ENCODE peak calls at places on chromosomes 7 and 10, in eight cellular contexts. One of them, this sample, is unnamed. For H3K27me3, the result is how much of the 10 kb centered on the place peaks cover.

GRCh38 chr10:62422068-62422590 is 48.0 kb downstream of the ZNF365 start:
- DNase-seq in ovary: no peak
- DNase-seq in AG04450: peak
- DNase-seq in neuronal stem cell: no peak
- DNase-seq in uterus: no peak
- DNase-seq in esophagus squamous epithelium: no peak
- DNase-seq in mesenchymal stem cell: peak
- DNase-seq in cardiac muscle cell: peak
- DNase-seq in this sample: no peak

GRCh38 chr7:3835102-3835501 is 534.0 kb downstream of the SDK1 start:
- DNase-seq in AG04450: no peak
- DNase-seq in mesenchymal stem cell: no peak
- DNase-seq in ovary: no peak
- DNase-seq in esophagus squamous epithelium: no peak
- DNase-seq in cardiac muscle cell: no peak
- DNase-seq in uterus: no peak
- DNase-seq in neuronal stem cell: no peak
- DNase-seq in this sample: no peak

GRCh38 chr7:35714862-35715261 is 19.9 kb upstream of the HERPUD2 start:
- DNase-seq in neuronal stem cell: no peak
- DNase-seq in uterus: no peak
- DNase-seq in esophagus squamous epithelium: no peak
- DNase-seq in mesenchymal stem cell: no peak
- DNase-seq in AG04450: no peak
- DNase-seq in cardiac muscle cell: no peak
- DNase-seq in ovary: no peak
- DNase-seq in this sample: peak

GRCh38 chr7:23072043-23072442 is 33.5 kb upstream of the KLHL7 start:
- DNase-seq in ovary: no peak
- DNase-seq in uterus: no peak
- DNase-seq in neuronal stem cell: no peak
- DNase-seq in mesenchymal stem cell: peak
- DNase-seq in esophagus squamous epithelium: no peak
- DNase-seq in AG04450: no peak
- DNase-seq in cardiac muscle cell: peak
- DNase-seq in this sample: no peak

GRCh38 chr7:152678133-152678645 is 2.2 kb upstream of the XRCC2 start:
- DNase-seq in AG04450: no peak
- DNase-seq in cardiac muscle cell: no peak
- DNase-seq in uterus: no peak
- DNase-seq in mesenchymal stem cell: no peak
- DNase-seq in ovary: no peak
- DNase-seq in neuronal stem cell: no peak
- DNase-seq in esophagus squamous epithelium: no peak
- DNase-seq in this sample: no peak

GRCh38 chr7:108004220-108005142 is 1.5 kb upstream of the LAMB1 start:
- DNase-seq in AG04450: no peak
- DNase-seq in esophagus squamous epithelium: no peak
- DNase-seq in cardiac muscle cell: peak
- DNase-seq in uterus: peak
- DNase-seq in mesenchymal stem cell: peak
- DNase-seq in neuronal stem cell: no peak
- DNase-seq in ovary: no peak
- DNase-seq in this sample: no peak

GRCh38 chr10:25175527-25176420 is 973 bp downstream of the GPR158 start:
- DNase-seq in uterus: no peak
- DNase-seq in ovary: no peak
- DNase-seq in mesenchymal stem cell: peak
- DNase-seq in neuronal stem cell: peak
- DNase-seq in cardiac muscle cell: peak
- DNase-seq in esophagus squamous epithelium: no peak
- DNase-seq in AG04450: no peak
- DNase-seq in this sample: no peak

GRCh38 chr10:79249156-79250121 is 97.8 kb upstream of the PPIF start:
- DNase-seq in cardiac muscle cell: no peak
- DNase-seq in neuronal stem cell: no peak
- DNase-seq in mesenchymal stem cell: no peak
- DNase-seq in esophagus squamous epithelium: no peak
- DNase-seq in AG04450: no peak
- DNase-seq in ovary: no peak
- DNase-seq in uterus: no peak
- DNase-seq in this sample: no peak

GRCh38 chr7:121800916-121801675 is 71.9 kb upstream of the PTPRZ1 start:
- DNase-seq in neuronal stem cell: no peak
- DNase-seq in cardiac muscle cell: no peak
- DNase-seq in ovary: no peak
- DNase-seq in mesenchymal stem cell: no peak
- DNase-seq in esophagus squamous epithelium: no peak
- DNase-seq in uterus: no peak
- DNase-seq in AG04450: no peak
- DNase-seq in this sample: no peak

GRCh38 chr7:151725844-151726770 is 150.8 kb downstream of the PRKAG2 start:
- DNase-seq in neuronal stem cell: no peak
- DNase-seq in cardiac muscle cell: no peak
- DNase-seq in uterus: no peak
- DNase-seq in mesenchymal stem cell: peak
- DNase-seq in AG04450: no peak
- DNase-seq in ovary: no peak
- DNase-seq in esophagus squamous epithelium: no peak
- DNase-seq in this sample: no peak

GRCh38 chr10:124035928-124036558 is 57.4 kb downstream of the CHST15 start:
- DNase-seq in ovary: no peak
- DNase-seq in uterus: no peak
- DNase-seq in AG04450: no peak
- DNase-seq in esophagus squamous epithelium: peak
- DNase-seq in neuronal stem cell: no peak
- DNase-seq in mesenchymal stem cell: no peak
- DNase-seq in cardiac muscle cell: no peak
- DNase-seq in this sample: peak

GRCh38 chr10:80579370-80579769 is 41.7 kb downstream of the SH2D4B start:
- DNase-seq in uterus: no peak
- DNase-seq in ovary: no peak
- DNase-seq in mesenchymal stem cell: no peak
- DNase-seq in esophagus squamous epithelium: no peak
- DNase-seq in AG04450: no peak
- DNase-seq in neuronal stem cell: no peak
- DNase-seq in cardiac muscle cell: no peak
- DNase-seq in this sample: no peak

GRCh38 chr7:50959991-50960390 is 177.3 kb upstream of the GRB10 start:
- DNase-seq in uterus: no peak
- DNase-seq in esophagus squamous epithelium: no peak
- DNase-seq in ovary: no peak
- DNase-seq in mesenchymal stem cell: no peak
- DNase-seq in neuronal stem cell: no peak
- DNase-seq in cardiac muscle cell: no peak
- DNase-seq in AG04450: no peak
- DNase-seq in this sample: no peak

GRCh38 chr10:22682237-22683192 is 31.9 kb downstream of the PIP4K2A start:
- DNase-seq in cardiac muscle cell: peak
- DNase-seq in ovary: no peak
- DNase-seq in mesenchymal stem cell: peak
- DNase-seq in esophagus squamous epithelium: no peak
- DNase-seq in AG04450: no peak
- DNase-seq in uterus: no peak
- DNase-seq in neuronal stem cell: no peak
- DNase-seq in this sample: no peak

GRCh38 chr7:77687100-77687746 is 9.0 kb upstream of the RSBN1L start:
- DNase-seq in uterus: no peak
- DNase-seq in neuronal stem cell: no peak
- DNase-seq in AG04450: peak
- DNase-seq in esophagus squamous epithelium: no peak
- DNase-seq in mesenchymal stem cell: peak
- DNase-seq in ovary: no peak
- DNase-seq in cardiac muscle cell: peak
- DNase-seq in this sample: no peak

GRCh38 chr10:132403511-132404168 is 6.6 kb downstream of the PWWP2B start:
- DNase-seq in neuronal stem cell: no peak
- DNase-seq in esophagus squamous epithelium: no peak
- DNase-seq in uterus: no peak
- DNase-seq in ovary: no peak
- DNase-seq in mesenchymal stem cell: no peak
- DNase-seq in cardiac muscle cell: no peak
- DNase-seq in AG04450: no peak
- DNase-seq in this sample: no peak

GRCh38 chr7:158309844-158310763 is 277.5 kb downstream of the PTPRN2 start:
- DNase-seq in AG04450: no peak
- DNase-seq in esophagus squamous epithelium: no peak
- DNase-seq in ovary: no peak
- DNase-seq in cardiac muscle cell: no peak
- DNase-seq in uterus: no peak
- DNase-seq in neuronal stem cell: no peak
- DNase-seq in mesenchymal stem cell: no peak
- DNase-seq in this sample: no peak

GRCh38 chr7:129825554-129826267 is 127.0 kb downstream of the UBE2H start:
- DNase-seq in mesenchymal stem cell: peak
- DNase-seq in esophagus squamous epithelium: peak
- DNase-seq in ovary: peak
- DNase-seq in uterus: peak
- DNase-seq in cardiac muscle cell: peak
- DNase-seq in AG04450: no peak
- DNase-seq in neuronal stem cell: peak
- DNase-seq in this sample: peak

GRCh38 chr10:101228682-101229274 is 485 bp downstream of the LBX1 start:
- DNase-seq in ovary: no peak
- DNase-seq in neuronal stem cell: no peak
- DNase-seq in esophagus squamous epithelium: no peak
- DNase-seq in mesenchymal stem cell: no peak
- DNase-seq in uterus: no peak
- DNase-seq in cardiac muscle cell: no peak
- DNase-seq in AG04450: no peak
- DNase-seq in this sample: no peak

GRCh38 chr7:87225696-87226095 is 6.2 kb upstream of the TMEM243 start:
- DNase-seq in uterus: no peak
- DNase-seq in cardiac muscle cell: no peak
- DNase-seq in esophagus squamous epithelium: no peak
- DNase-seq in neuronal stem cell: no peak
- DNase-seq in AG04450: no peak
- DNase-seq in ovary: no peak
- DNase-seq in mesenchymal stem cell: peak
- DNase-seq in this sample: no peak
- H3K27me3 ChIP-seq in uterus: under half
- H3K27me3 ChIP-seq in cardiac muscle cell: half or more
- H3K27me3 ChIP-seq in esophagus squamous epithelium: under half
- H3K27me3 ChIP-seq in neuronal stem cell: half or more
- H3K27me3 ChIP-seq in AG04450: under half
- H3K27me3 ChIP-seq in ovary: under half
- H3K27me3 ChIP-seq in mesenchymal stem cell: under half
- H3K27me3 ChIP-seq in this sample: under half

GRCh38 chr7:20214787-20215669 is 2.2 kb downstream of the MACC1 start:
- DNase-seq in esophagus squamous epithelium: no peak
- DNase-seq in mesenchymal stem cell: peak
- DNase-seq in neuronal stem cell: no peak
- DNase-seq in cardiac muscle cell: no peak
- DNase-seq in AG04450: no peak
- DNase-seq in ovary: no peak
- DNase-seq in uterus: no peak
- DNase-seq in this sample: no peak
- H3K27ac ChIP-seq in esophagus squamous epithelium: peak
- H3K27ac ChIP-seq in mesenchymal stem cell: no peak
- H3K27ac ChIP-seq in neuronal stem cell: no peak
- H3K27ac ChIP-seq in cardiac muscle cell: no peak
- H3K27ac ChIP-seq in AG04450: no peak
- H3K27ac ChIP-seq in ovary: no peak
- H3K27ac ChIP-seq in uterus: no peak
- H3K27ac ChIP-seq in this sample: no peak

DNA sequence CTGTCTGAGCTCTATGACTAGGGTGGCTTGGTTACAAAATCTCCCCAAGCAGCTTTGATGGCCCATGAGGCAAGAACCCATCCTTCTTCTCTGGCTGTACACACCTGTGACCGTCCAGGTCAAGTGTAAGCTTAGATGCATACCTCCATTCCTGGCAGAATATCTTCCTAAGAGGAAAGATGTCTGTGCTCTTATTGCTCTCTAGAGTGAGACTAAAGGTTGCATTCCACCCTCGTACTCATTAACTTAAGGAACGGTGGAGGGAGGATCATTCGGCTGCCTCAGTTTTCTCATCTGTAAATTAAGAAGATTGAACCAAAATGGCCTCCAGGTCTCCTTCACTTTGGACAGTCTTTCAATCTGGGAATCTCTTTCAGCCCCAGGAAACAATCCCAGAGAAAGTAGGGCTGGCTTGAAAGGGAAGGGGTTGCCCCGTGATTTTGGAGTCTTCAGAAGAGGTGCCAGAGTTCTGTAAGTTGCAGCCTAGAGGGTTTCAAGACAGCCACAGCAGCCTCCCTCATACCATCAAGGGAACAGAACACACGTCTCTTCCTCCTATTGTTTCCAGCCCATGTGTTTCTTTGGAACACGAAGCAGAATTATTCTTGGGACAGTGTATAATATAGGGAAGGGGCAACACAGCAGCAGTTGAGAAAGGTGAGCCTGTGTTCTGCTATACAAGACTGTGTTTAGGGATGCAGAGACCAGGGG is 5.4 kb downstream of the HOXA4 start:
- DNase-seq in AG04450: no peak
- DNase-seq in esophagus squamous epithelium: no peak
- DNase-seq in ovary: no peak
- DNase-seq in uterus: no peak
- DNase-seq in cardiac muscle cell: no peak
- DNase-seq in mesenchymal stem cell: no peak
- DNase-seq in neuronal stem cell: no peak
- DNase-seq in this sample: no peak
- H3K27me3 ChIP-seq in AG04450: under half
- H3K27me3 ChIP-seq in esophagus squamous epithelium: under half
- H3K27me3 ChIP-seq in ovary: under half
- H3K27me3 ChIP-seq in uterus: under half
- H3K27me3 ChIP-seq in cardiac muscle cell: half or more
- H3K27me3 ChIP-seq in mesenchymal stem cell: under half
- H3K27me3 ChIP-seq in neuronal stem cell: half or more
- H3K27me3 ChIP-seq in this sample: half or more

GRCh38 chr7:55420535-55420934 is 55.4 kb downstream of the LANCL2 start:
- DNase-seq in neuronal stem cell: no peak
- DNase-seq in esophagus squamous epithelium: no peak
- DNase-seq in mesenchymal stem cell: peak
- DNase-seq in ovary: no peak
- DNase-seq in AG04450: no peak
- DNase-seq in uterus: no peak
- DNase-seq in cardiac muscle cell: peak
- DNase-seq in this sample: no peak

GRCh38 chr7:55426676-55427075 is 61.5 kb downstream of the LANCL2 start:
- DNase-seq in cardiac muscle cell: no peak
- DNase-seq in neuronal stem cell: no peak
- DNase-seq in uterus: no peak
- DNase-seq in AG04450: no peak
- DNase-seq in ovary: no peak
- DNase-seq in mesenchymal stem cell: no peak
- DNase-seq in esophagus squamous epithelium: no peak
- DNase-seq in this sample: no peak

GRCh38 chr7:55423891-55424290 is 58.8 kb downstream of the LANCL2 start:
- DNase-seq in AG04450: no peak
- DNase-seq in uterus: no peak
- DNase-seq in esophagus squamous epithelium: no peak
- DNase-seq in neuronal stem cell: no peak
- DNase-seq in cardiac muscle cell: no peak
- DNase-seq in ovary: no peak
- DNase-seq in mesenchymal stem cell: peak
- DNase-seq in this sample: no peak

GRCh38 chr7:55425141-55425752 is 60.1 kb downstream of the LANCL2 start:
- DNase-seq in uterus: no peak
- DNase-seq in neuronal stem cell: no peak
- DNase-seq in ovary: no peak
- DNase-seq in mesenchymal stem cell: no peak
- DNase-seq in esophagus squamous epithelium: no peak
- DNase-seq in cardiac muscle cell: no peak
- DNase-seq in AG04450: no peak
- DNase-seq in this sample: no peak

GRCh38 chr7:55423277-55423711 is 58.2 kb downstream of the LANCL2 start:
- DNase-seq in esophagus squamous epithelium: no peak
- DNase-seq in AG04450: no peak
- DNase-seq in uterus: no peak
- DNase-seq in cardiac muscle cell: peak
- DNase-seq in neuronal stem cell: no peak
- DNase-seq in ovary: no peak
- DNase-seq in mesenchymal stem cell: no peak
- DNase-seq in this sample: no peak
- H3K27ac ChIP-seq in esophagus squamous epithelium: no peak
- H3K27ac ChIP-seq in AG04450: no peak
- H3K27ac ChIP-seq in uterus: no peak
- H3K27ac ChIP-seq in cardiac muscle cell: no peak
- H3K27ac ChIP-seq in neuronal stem cell: no peak
- H3K27ac ChIP-seq in ovary: no peak
- H3K27ac ChIP-seq in mesenchymal stem cell: no peak
- H3K27ac ChIP-seq in this sample: no peak